ENCODE peak calls at places on chromosomes 16 and 17, in eight cellular contexts. S, U, B, O, Q, X, W and F are unnamed samples.

GRCh38 chr16:4245400-4245799 is 3.5 kb upstream of the SRL start:
- DNase-seq in S (no peak), U (no peak), B (no peak), O (no peak), Q (no peak), X (no peak), W (no peak), F (no peak)

GRCh38 chr17:47883589-47884426 is 12.2 kb upstream of the SP2 start:
- DNase-seq in S (no peak), U (no peak), B (peak; percentile 48), O (no peak), Q (peak; percentile 59), X (no peak), W (no peak), F (no peak)

GRCh38 chr17:49508061-49508865 is 13.2 kb downstream of the NGFR start:
- DNase-seq in S (peak; percentile 90), U (no peak), B (peak; percentile 90), O (no peak), Q (peak; percentile 85), X (peak; percentile 41), W (no peak), F (no peak)

GRCh38 chr17:58242171-58242784 is 3.9 kb downstream of the LPO start:
- DNase-seq in S (no peak), U (no peak), B (no peak), O (no peak), Q (no peak), X (no peak), W (no peak), F (no peak)

GRCh38 chr17:35521150-35521549 is 16.3 kb downstream of the SLFN12L start:
- DNase-seq in S (no peak), U (no peak), B (no peak), O (no peak), Q (no peak), X (no peak), W (no peak), F (no peak)

GRCh38 chr17:8448310-8448709 is 12.6 kb downstream of the NDEL1 start:
- DNase-seq in S (no peak), U (no peak), B (no peak), O (no peak), Q (no peak), X (no peak), W (no peak), F (no peak)

GRCh38 chr17:66684716-66685115 is 150.2 kb upstream of the CACNG5 start:
- DNase-seq in S (no peak), U (no peak), B (no peak), O (no peak), Q (no peak), X (no peak), W (no peak), F (no peak)

GRCh38 chr17:73192219-73192893 is 499 bp upstream of the COG1 start:
- DNase-seq in S (peak; percentile 72), U (no peak), B (peak; percentile 43), O (peak; percentile 67), Q (no peak), X (peak; percentile 87), W (peak; percentile 59), F (no peak)

GRCh38 chr17:58338907-58339774 is 10.5 kb upstream of the TSPOAP1 start:
- DNase-seq in S (no peak), U (no peak), B (no peak), O (no peak), Q (peak; percentile 57), X (peak; percentile 79), W (no peak), F (no peak)

GRCh38 chr17:44556854-44557606 is at the start of gene FZD2:
- DNase-seq in S (peak; percentile 94), U (peak; percentile 27), B (peak; percentile 81), O (peak; percentile 75), Q (peak; percentile 91), X (peak; percentile 98), W (peak; percentile 95), F (peak; percentile 39)

GRCh38 chr17:32124985-32125847 is 17.1 kb upstream of the RHOT1 start:
- DNase-seq in S (no peak), U (no peak), B (no peak), O (peak; percentile 20), Q (no peak), X (no peak), W (no peak), F (no peak)

GRCh38 chr17:35866356-35866950 is 2.2 kb downstream of the HEATR9 start:
- DNase-seq in S (no peak), U (no peak), B (no peak), O (no peak), Q (no peak), X (no peak), W (no peak), F (no peak)

GRCh38 chr16:54538241-54538640 is 251.7 kb upstream of the IRX3 start:
- DNase-seq in S (no peak), U (no peak), B (no peak), O (no peak), Q (no peak), X (peak; percentile 48), W (no peak), F (no peak)

GRCh38 chr16:49547448-49547847 is 173.8 kb downstream of the C16orf78 start:
- DNase-seq in S (no peak), U (no peak), B (no peak), O (no peak), Q (no peak), X (no peak), W (no peak), F (no peak)

GRCh38 chr17:30924341-30924740 is 2.6 kb downstream of the ADAP2 start:
- DNase-seq in S (no peak), U (no peak), B (no peak), O (no peak), Q (no peak), X (no peak), W (no peak), F (no peak)

GRCh38 chr16:1134776-1135458 is 18.0 kb upstream of the CACNA1H start:
- DNase-seq in S (no peak), U (no peak), B (no peak), O (peak; percentile 30), Q (no peak), X (no peak), W (no peak), F (no peak)

GRCh38 chr16:23362460-23363317 is 60.6 kb downstream of the SCNN1B start:
- DNase-seq in S (peak; percentile 21), U (no peak), B (peak; percentile 95), O (peak; percentile 69), Q (peak; percentile 63), X (no peak), W (no peak), F (peak; percentile 88)

GRCh38 chr16:54050281-54051210 is 236.0 kb downstream of the IRX3 start:
- DNase-seq in S (no peak), U (no peak), B (no peak), O (no peak), Q (no peak), X (no peak), W (no peak), F (no peak)

GRCh38 chr17:75810216-75810615 is 25.6 kb downstream of the UNK start:
- DNase-seq in S (no peak), U (no peak), B (no peak), O (no peak), Q (no peak), X (no peak), W (no peak), F (no peak)

GRCh38 chr16:15792563-15792971 is 64.3 kb downstream of the MYH11 start:
- DNase-seq in S (no peak), U (no peak), B (no peak), O (no peak), Q (no peak), X (no peak), W (no peak), F (no peak)

GRCh38 chr16:84460406-84461028 is 43.9 kb downstream of the MEAK7 start:
- DNase-seq in S (no peak), U (no peak), B (no peak), O (no peak), Q (no peak), X (no peak), W (no peak), F (no peak)

GRCh38 chr17:29954405-29954804 is 13.0 kb downstream of the EFCAB5 start:
- DNase-seq in S (no peak), U (no peak), B (no peak), O (no peak), Q (no peak), X (no peak), W (no peak), F (no peak)

GRCh38 chr16:66107661-66108060 is 258.8 kb upstream of the CDH5 start:
- DNase-seq in S (no peak), U (no peak), B (no peak), O (no peak), Q (no peak), X (peak; percentile 78), W (no peak), F (no peak)

GRCh38 chr16:12315330-12316138 is 339.0 kb downstream of the SNX29 start:
- DNase-seq in S (peak; percentile 47), U (no peak), B (no peak), O (peak; percentile 25), Q (no peak), X (no peak), W (no peak), F (no peak)

GRCh38 chr16:28277537-28278388 is 14.6 kb upstream of the SBK1 start:
- DNase-seq in S (peak; percentile 88), U (peak; percentile 78), B (peak; percentile 82), O (peak; percentile 85), Q (peak; percentile 83), X (peak; percentile 80), W (peak; percentile 73), F (peak; percentile 28)